ENCODE peak calls at places on chromosome X, in ten cellular contexts. C is PC-3, S is BJ, L is RPMI8226, P is T-helper 2 cell, O is endodermal cell, D is GM19239, N is fibroblast of villous mesenchyme, K is astrocyte of the hippocampus, Q is Right ventricle myocardium inferior. F is an unnamed sample.

GRCh38 chrX:68685722-68686683 is 38.5 kb downstream of the STARD8 start:
- DNase-seq in C (no peak), S (no peak), L (peak), P (no peak), O (peak), D (no peak), N (no peak), K (peak), Q (peak), F (peak)

GRCh38 chrX:3244203-3244743 is 102.2 kb downstream of the MXRA5 start:
- DNase-seq in C (no peak), S (no peak), L (no peak), P (no peak), O (no peak), D (no peak), N (peak), K (peak), Q (no peak), F (peak)

GRCh38 chrX:10133980-10134676 is 22.6 kb upstream of the CLCN4 start:
- DNase-seq in C (no peak), S (no peak), L (no peak), P (no peak), O (no peak), D (no peak), N (no peak), K (no peak), Q (no peak), F (no peak)

GRCh38 chrX:147675819-147676218 is 235.9 kb upstream of the FMR1 start:
- DNase-seq in C (no peak), S (no peak), L (no peak), P (no peak), O (peak), D (no peak), N (no peak), K (no peak), Q (no peak), F (no peak)

GRCh38 chrX:110703641-110704040 is 92.0 kb downstream of the CHRDL1 start:
- DNase-seq in C (no peak), S (no peak), L (no peak), P (no peak), O (no peak), D (no peak), N (no peak), K (no peak), Q (no peak), F (no peak)

GRCh38 chrX:12970691-12971202 is 4.2 kb upstream of the TMSB4X start:
- DNase-seq in C (peak), S (no peak), L (no peak), P (no peak), O (peak), D (no peak), N (peak), K (peak), Q (no peak), F (peak)

GRCh38 chrX:32421266-32421665 is 790.1 kb downstream of the DMD start:
- DNase-seq in C (no peak), S (no peak), L (no peak), P (no peak), O (no peak), D (no peak), N (no peak), K (no peak), Q (no peak), F (no peak)

GRCh38 chrX:86148594-86148993 is 343 bp downstream of the DACH2 start:
- DNase-seq in C (no peak), S (no peak), L (no peak), P (no peak), O (no peak), D (no peak), N (no peak), K (no peak), Q (peak), F (no peak)

GRCh38 chrX:139200793-139201192 is 329.7 kb upstream of the F9 start:
- DNase-seq in C (peak), S (no peak), L (no peak), P (no peak), O (no peak), D (no peak), N (peak), K (peak), Q (no peak), F (peak)

GRCh38 chrX:113741744-113742143 is 842.1 kb upstream of the HTR2C start:
- DNase-seq in C (peak), S (no peak), L (no peak), P (no peak), O (peak), D (no peak), N (peak), K (peak), Q (no peak), F (peak)

GRCh38 chrX:48068096-48068887 is 3.1 kb downstream of the ZNF630 start:
- DNase-seq in C (no peak), S (no peak), L (no peak), P (no peak), O (no peak), D (no peak), N (no peak), K (no peak), Q (no peak), F (no peak)

GRCh38 chrX:48531359-48531954 is 8.1 kb upstream of the TBC1D25 start:
- DNase-seq in C (peak), S (peak), L (no peak), P (no peak), O (no peak), D (no peak), N (peak), K (peak), Q (no peak), F (peak)

GRCh38 chrX:16462912-16463311 is 187.0 kb upstream of the S100G start:
- DNase-seq in C (no peak), S (no peak), L (no peak), P (no peak), O (no peak), D (no peak), N (peak), K (peak), Q (no peak), F (peak)

GRCh38 chrX:69229436-69229835 is 64.2 kb upstream of the PJA1 start:
- DNase-seq in C (peak), S (peak), L (no peak), P (no peak), O (no peak), D (no peak), N (peak), K (no peak), Q (no peak), F (peak)

GRCh38 chrX:147803948-147804347 is 107.8 kb upstream of the FMR1 start:
- DNase-seq in C (peak), S (no peak), L (peak), P (no peak), O (no peak), D (peak), N (no peak), K (peak), Q (no peak), F (peak)

GRCh38 chrX:130110379-130111219 is at the start of gene ELF4:
- DNase-seq in C (peak), S (no peak), L (peak), P (peak), O (peak), D (peak), N (peak), K (peak), Q (peak), F (peak)

GRCh38 chrX:52933976-52934703 is 24.2 kb downstream of the FAM156A start:
- DNase-seq in C (peak), S (no peak), L (no peak), P (no peak), O (no peak), D (no peak), N (no peak), K (no peak), Q (no peak), F (no peak)

GRCh38 chrX:123905334-123905733 is 45.5 kb downstream of the XIAP start:
- DNase-seq in C (no peak), S (no peak), L (no peak), P (no peak), O (no peak), D (no peak), N (no peak), K (no peak), Q (no peak), F (no peak)

GRCh38 chrX:132181364-132181763 is 37.9 kb downstream of the RAP2C start:
- DNase-seq in C (peak), S (no peak), L (peak), P (no peak), O (no peak), D (no peak), N (no peak), K (no peak), Q (no peak), F (no peak)

GRCh38 chrX:136667446-136668168 is 19.6 kb downstream of the CD40LG start:
- DNase-seq in C (no peak), S (no peak), L (no peak), P (no peak), O (no peak), D (no peak), N (no peak), K (no peak), Q (no peak), F (no peak)

GRCh38 chrX:40147399-40148188 is 49.8 kb upstream of the BCOR start:
- DNase-seq in C (no peak), S (no peak), L (no peak), P (no peak), O (peak), D (no peak), N (no peak), K (no peak), Q (no peak), F (no peak)

GRCh38 chrX:130975947-130976346 is 72.9 kb upstream of the ENOX2 start:
- DNase-seq in C (peak), S (no peak), L (peak), P (no peak), O (peak), D (no peak), N (peak), K (peak), Q (no peak), F (peak)

GRCh38 chrX:15749642-15750610 is 11.9 kb downstream of the CA5B start:
- DNase-seq in C (no peak), S (no peak), L (no peak), P (no peak), O (no peak), D (no peak), N (peak), K (no peak), Q (no peak), F (no peak)

GRCh38 chrX:110851780-110852179 is 56.2 kb upstream of the CHRDL1 start:
- DNase-seq in C (peak), S (no peak), L (peak), P (no peak), O (peak), D (no peak), N (peak), K (peak), Q (no peak), F (peak)